ENCODE peak calls at places on chromosomes 5 and 9, in five cellular contexts. D is KG1; E is CD8-positive, alpha-beta T cell; I is amniotic stem cell; Z is NCI-H1048. T is an unnamed sample.

GRCh38 chr5:30337084-30337573 is 856.4 kb upstream of the CDH6 start:
- DNase-seq in D (no peak), E (no peak), I (no peak), Z (no peak), T (no peak)

GRCh38 chr9:128552744-128553221 is 396 bp downstream of the SPTAN1 start:
- DNase-seq in D (no peak), E (no peak), I (no peak), Z (no peak), T (peak)

GRCh38 chr9:78549711-78550110 is 252.8 kb downstream of the PSAT1 start:
- DNase-seq in D (no peak), E (no peak), I (no peak), Z (no peak), T (no peak)

GRCh38 chr5:140556438-140556837 is 835 bp downstream of the SRA1 start:
- DNase-seq in D (no peak), E (peak), I (no peak), Z (no peak), T (no peak)

GRCh38 chr9:14437336-14438231 is 123.6 kb upstream of the NFIB start:
- DNase-seq in D (no peak), E (no peak), I (no peak), Z (peak), T (no peak)

GRCh38 chr9:121372563-121373400 is 2.7 kb upstream of the STOM start:
- DNase-seq in D (no peak), E (no peak), I (no peak), Z (no peak), T (no peak)

GRCh38 chr9:37806271-37806670 is 5.7 kb downstream of the DCAF10 start:
- DNase-seq in D (no peak), E (no peak), I (no peak), Z (no peak), T (no peak)

GRCh38 chr9:108704156-108704852 is 151.5 kb downstream of the ACTL7B start:
- DNase-seq in D (no peak), E (no peak), I (no peak), Z (no peak), T (no peak)

GRCh38 chr9:96413312-96414221 is 4.6 kb downstream of the ZNF367 start:
- DNase-seq in D (peak), E (no peak), I (no peak), Z (no peak), T (peak)

T was measured in pons.